ENCODE peak calls at places on chromosome 1, in ten cellular contexts. P, L, F, W, Q, C, R, A, M and J are unnamed samples.
A peak's percentile ranks its signal among the peaks of the same experiment; 100 is the strongest.

GRCh38 chr1:215539803-215540575 is 27.1 kb upstream of the KCTD3 start:
- DNase-seq in C (no peak), Q (no peak), L (no peak), P (no peak), W (no peak), M (no peak), R (no peak), F (no peak), A (peak; percentile 64), J (no peak)

GRCh38 chr1:110291241-110292030 is 47.7 kb upstream of the RBM15 start:
- DNase-seq in F (no peak), A (no peak), C (peak; percentile 42), L (no peak), M (no peak), Q (no peak), R (no peak), P (no peak), W (no peak), J (no peak)

GRCh38 chr1:18149113-18149641 is 41.6 kb downstream of the IGSF21 start:
- DNase-seq in L (no peak), M (no peak), P (no peak), C (no peak), F (no peak), A (no peak), Q (peak; percentile 53), W (no peak), R (no peak), J (no peak)

GRCh38 chr1:966135-966602 is at the start of gene PLEKHN1:
- DNase-seq in F (peak; percentile 88), P (no peak), A (no peak), M (no peak), C (peak; percentile 64), Q (no peak), L (no peak), R (no peak), W (peak; percentile 75), J (no peak)

GRCh38 chr1:115813735-115814134 is 27.2 kb downstream of the NHLH2 start:
- DNase-seq in C (no peak), R (no peak), L (no peak), Q (no peak), A (no peak), F (no peak), M (no peak), W (no peak), P (no peak), J (no peak)

GRCh38 chr1:163730366-163730765 is 408.6 kb downstream of the NUF2 start:
- DNase-seq in F (no peak), L (no peak), W (no peak), R (no peak), C (peak; percentile 17), P (no peak), M (no peak), A (no peak), Q (no peak), J (no peak)

GRCh38 chr1:205976708-205977107 is 26.5 kb downstream of the RAB7B start:
- DNase-seq in P (no peak), C (peak; percentile 64), Q (peak; percentile 18), A (no peak), M (peak; percentile 77), W (no peak), R (peak; percentile 77), L (no peak), F (no peak), J (no peak)

GRCh38 chr1:203760506-203760905 is 4.5 kb upstream of the LAX1 start:
- DNase-seq in F (no peak), R (no peak), W (no peak), A (no peak), L (no peak), M (no peak), P (no peak), C (no peak), Q (no peak), J (no peak)

GRCh38 chr1:214510477-214510876 is 40.9 kb downstream of the PTPN14 start:
- DNase-seq in C (no peak), F (no peak), R (no peak), W (no peak), M (no peak), L (no peak), P (no peak), A (no peak), Q (no peak), J (no peak)

GRCh38 chr1:41152622-41153044 is 89.5 kb downstream of the SCMH1 start:
- DNase-seq in F (peak; percentile 79), R (no peak), M (no peak), Q (no peak), A (no peak), P (no peak), C (no peak), L (no peak), W (no peak), J (no peak)

GRCh38 chr1:25548601-25549000 is 5.2 kb downstream of the LDLRAP1 start:
- DNase-seq in A (no peak), F (no peak), L (no peak), W (no peak), C (no peak), P (no peak), M (no peak), R (no peak), Q (no peak), J (no peak)

GRCh38 chr1:65958561-65959350 is 166.1 kb downstream of the PDE4B start:
- DNase-seq in W (peak; percentile 47), F (peak; percentile 31), R (peak; percentile 66), C (peak; percentile 59), M (no peak), L (peak; percentile 70), P (no peak), A (no peak), Q (peak; percentile 65), J (peak; percentile 63)

GRCh38 chr1:218211241-218211640 is 73.9 kb upstream of the RRP15 start:
- DNase-seq in Q (no peak), M (no peak), P (no peak), C (no peak), F (peak; percentile 3), R (no peak), W (no peak), L (no peak), A (no peak), J (no peak)

GRCh38 chr1:40711465-40712404 is 20.2 kb downstream of the NFYC start:
- DNase-seq in A (no peak), F (peak; percentile 92), L (no peak), Q (no peak), P (no peak), R (peak; percentile 28), C (peak; percentile 35), M (no peak), W (no peak), J (no peak)

GRCh38 chr1:233140519-233140918 is 155.0 kb downstream of the PCNX2 start:
- DNase-seq in C (no peak), Q (no peak), F (no peak), R (no peak), M (no peak), L (no peak), P (no peak), A (no peak), W (no peak), J (no peak)

GRCh38 chr1:24964811-24965570 is 34.9 kb upstream of the RUNX3 start:
- DNase-seq in Q (no peak), M (no peak), F (no peak), R (no peak), P (peak; percentile 80), W (no peak), A (no peak), L (peak; percentile 81), C (no peak), J (peak; percentile 95)

GRCh38 chr1:204070895-204071294 is 2.0 kb upstream of the SOX13 start:
- DNase-seq in A (no peak), W (no peak), L (no peak), Q (no peak), C (no peak), F (no peak), P (no peak), M (no peak), R (no peak), J (no peak)

GRCh38 chr1:10415211-10415930 is 14.9 kb upstream of the CENPS start:
- DNase-seq in C (no peak), R (no peak), F (no peak), A (no peak), W (peak; percentile 72), L (no peak), P (no peak), M (no peak), Q (no peak), J (no peak)
- H3K27ac ChIP-seq in C (no peak overlapping the region), R (no peak overlapping the region), F (no peak overlapping the region), A (peak overlapping the region; percentile 48), W (peak overlapping the region; percentile 96), L (no peak overlapping the region), P (no peak overlapping the region), M (peak overlapping the region; percentile 22), Q (no peak overlapping the region), J (no peak overlapping the region)

DNA sequence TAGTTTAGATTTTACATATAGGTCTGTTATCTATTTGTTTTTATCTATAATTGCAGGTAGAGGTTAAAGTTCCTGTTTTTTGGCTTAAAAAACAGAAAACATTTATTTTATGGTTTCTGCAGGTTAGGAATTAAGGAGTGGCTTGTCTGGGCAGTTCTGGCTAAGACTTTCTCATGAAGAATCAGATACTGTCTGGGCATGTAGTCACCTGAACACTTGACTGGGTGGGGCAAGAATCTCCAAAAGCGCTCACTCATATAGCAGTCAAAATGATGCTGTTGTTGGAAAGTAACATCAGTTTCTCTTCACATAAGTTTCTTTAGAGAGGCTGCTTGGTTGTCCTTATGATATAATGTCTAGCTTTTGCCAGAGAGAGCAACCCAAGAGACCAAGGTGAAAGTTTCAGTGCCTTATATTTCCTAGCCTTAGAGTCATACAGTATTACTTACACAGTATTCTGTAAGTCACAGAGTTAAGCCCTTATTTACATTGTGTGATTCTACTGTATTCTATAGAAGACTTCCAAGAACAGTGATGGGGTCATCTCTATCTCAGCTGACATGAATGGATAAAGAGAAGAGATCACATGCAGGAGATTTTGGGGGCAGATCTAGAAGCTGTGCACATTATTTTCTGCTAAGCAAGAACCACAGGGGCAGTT is 125.4 kb upstream of the GPR52 start:
- DNase-seq in R (no peak), F (peak; percentile 79), P (no peak), M (no peak), W (no peak), Q (no peak), L (no peak), A (no peak), C (no peak), J (no peak)
- H3K9me3 ChIP-seq in R (peaks cover 3% of the 10 kb centered on the region), F (peaks cover 11% of the 10 kb centered on the region), P (peaks cover 15% of the 10 kb centered on the region), M (peaks cover 44% of the 10 kb centered on the region), W (peaks cover 10% of the 10 kb centered on the region), Q (peaks cover 10% of the 10 kb centered on the region), L (no peaks in the 10 kb centered on the region), A (peaks cover 17% of the 10 kb centered on the region), C (peaks cover 16% of the 10 kb centered on the region), J (peaks cover 16% of the 10 kb centered on the region)

DNA sequence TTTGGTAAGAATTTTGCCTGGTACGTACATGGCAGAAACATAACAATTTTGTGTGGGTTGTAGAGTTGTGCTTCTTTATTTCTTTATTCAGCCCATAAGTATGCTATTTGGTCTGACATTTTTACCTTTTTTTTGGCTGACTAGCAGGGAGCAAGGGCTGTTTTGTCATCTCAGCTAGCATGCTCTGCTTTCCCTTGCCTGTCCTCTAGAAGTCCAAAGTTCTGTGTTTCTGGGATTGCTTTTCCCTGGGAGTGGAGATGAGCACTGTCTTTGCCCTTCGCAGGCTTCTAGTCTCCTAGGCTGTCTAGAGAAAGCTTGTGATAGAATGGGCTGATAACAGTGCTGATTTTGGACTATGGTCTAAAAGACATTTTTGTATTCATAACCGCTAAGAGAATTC is 7.5 kb downstream of the UCK2 start:
- DNase-seq in W (no peak), Q (no peak), C (no peak), M (no peak), A (no peak), R (no peak), F (no peak), P (no peak), L (no peak), J (no peak)
- H3K4me1 ChIP-seq in W (peaks cover 52% of the 10 kb centered on the region), Q (peaks cover 7% of the 10 kb centered on the region), C (no peaks in the 10 kb centered on the region), M (peaks cover 18% of the 10 kb centered on the region), A (no peaks in the 10 kb centered on the region), R (no peaks in the 10 kb centered on the region), F (peaks cover 1% of the 10 kb centered on the region), P (no peaks in the 10 kb centered on the region), L (no peaks in the 10 kb centered on the region), J (no peaks in the 10 kb centered on the region)

GRCh38 chr1:235852887-235853286 is 13.8 kb downstream of the LYST start:
- DNase-seq in L (no peak), A (no peak), M (no peak), F (no peak), Q (no peak), R (no peak), W (no peak), P (no peak), C (no peak), J (no peak)
- H3K27ac ChIP-seq in L (no peak overlapping the region), A (no peak overlapping the region), M (no peak overlapping the region), F (no peak overlapping the region), Q (no peak overlapping the region), R (no peak overlapping the region), W (no peak overlapping the region), P (no peak overlapping the region), C (no peak overlapping the region), J (no peak overlapping the region)